ENCODE peak calls at places on chromosome 1, in four cellular contexts. K, R, X and I are unnamed samples.

GRCh38 chr1:205963352-205963751 is 20.1 kb upstream of the SLC26A9 start:
- DNase-seq in K (no peak), R (no peak), X (no peak), I (peak; percentile 42)

GRCh38 chr1:223216482-223217205 is 73.6 kb upstream of the TLR5 start:
- DNase-seq in K (no peak), R (no peak), X (no peak), I (no peak)

GRCh38 chr1:204130178-204130577 is 21.7 kb downstream of the ETNK2 start:
- DNase-seq in K (no peak), R (no peak), X (no peak), I (no peak)

GRCh38 chr1:212135166-212135565 is 99.6 kb downstream of the DTL start:
- DNase-seq in K (no peak), R (no peak), X (no peak), I (no peak)

GRCh38 chr1:3029991-3030662 is 8.9 kb downstream of the ACTRT2 start:
- DNase-seq in K (no peak), R (no peak), X (no peak), I (no peak)

GRCh38 chr1:119075614-119076013 is 64.8 kb downstream of the WARS2 start:
- DNase-seq in K (no peak), R (no peak), X (no peak), I (peak; percentile 35)

GRCh38 chr1:217275617-217276398 is 355.1 kb downstream of the GPATCH2 start:
- DNase-seq in K (no peak), R (no peak), X (peak; percentile 15), I (peak; percentile 19)

GRCh38 chr1:55378582-55378981 is 163.4 kb upstream of the USP24 start:
- DNase-seq in K (no peak), R (no peak), X (no peak), I (no peak)

GRCh38 chr1:4711191-4711915 is 56.9 kb downstream of the AJAP1 start:
- DNase-seq in K (no peak), R (no peak), X (no peak), I (no peak)